ENCODE peak calls at places on chromosomes 12 and 14, in four cellular contexts. H is hypothalamus; M is endothelial cell of umbilical vein; J is stimulated activated naive CD4-positive, alpha-beta T cell. O is an unnamed sample.
A peak's percentile ranks its signal among the peaks of the same experiment; 100 is the strongest.

GRCh38 chr14:68631691-68632590 is 160.9 kb downstream of the ZFP36L1 start:
- DNase-seq in H (no peak), J (no peak), M (no peak), O (no peak)

GRCh38 chr14:68820536-68820935 is 27.7 kb upstream of the ZFP36L1 start:
- DNase-seq in J (peak; percentile 42), H (no peak), M (no peak), O (no peak)

GRCh38 chr12:70002097-70002911 is 177.3 kb downstream of the MYRFL start:
- DNase-seq in H (no peak), M (no peak), J (no peak), O (no peak)

GRCh38 chr14:51304428-51304827 is 64.4 kb downstream of the TMX1 start:
- DNase-seq in M (no peak), H (no peak), J (no peak), O (no peak)

GRCh38 chr12:6215120-6215807 is 15.1 kb downstream of the CD9 start:
- DNase-seq in H (no peak), J (no peak), M (no peak), O (no peak)

GRCh38 chr12:54262403-54262925 is 17.5 kb downstream of the CBX5 start:
- DNase-seq in M (peak; percentile 54), H (no peak), J (no peak), O (no peak)

GRCh38 chr14:46139668-46140067 is 511.9 kb downstream of the RPL10L start:
- DNase-seq in M (no peak), J (no peak), H (no peak), O (no peak)

GRCh38 chr14:90483117-90483516 is 86.3 kb downstream of the CALM1 start:
- DNase-seq in H (no peak), M (no peak), J (no peak), O (no peak)

GRCh38 chr14:20332386-20332945 is 613 bp downstream of the CCNB1IP1 start:
- DNase-seq in H (no peak), M (no peak), J (no peak), O (no peak)

GRCh38 chr12:52870361-52871290 is 21.8 kb upstream of the KRT78 start:
- DNase-seq in J (peak; percentile 68), H (peak; percentile 23), M (peak; percentile 32), O (no peak)

GRCh38 chr14:55386037-55386798 is 25.4 kb downstream of the ATG14 start:
- DNase-seq in M (no peak), J (no peak), H (no peak), O (no peak)

GRCh38 chr12:108773798-108774788 is 42.8 kb upstream of the CORO1C start:
- DNase-seq in J (no peak), H (peak; percentile 19), M (peak; percentile 73), O (peak; percentile 52)

GRCh38 chr12:116922194-116922897 is 11.6 kb downstream of the FBXW8 start:
- DNase-seq in J (no peak), M (no peak), H (no peak), O (no peak)

GRCh38 chr12:47740536-47741339 is 15.4 kb upstream of the ENDOU start:
- DNase-seq in M (no peak), H (no peak), J (no peak), O (no peak)

O was measured in pulmonary artery endothelial cell.